ENCODE peak calls at places on chromosome 14, in ten cellular contexts. One of them, this sample, is unnamed.

GRCh38 chr14:65237956-65238355 is 135.6 kb upstream of the MAX start:
- DNase-seq in AG09319: no peak
- DNase-seq in endothelial cell of umbilical vein: no peak
- DNase-seq in left ventricle myocardium inferior: no peak
- DNase-seq in BE2C: no peak
- DNase-seq in esophagus muscularis mucosa: no peak
- DNase-seq in cardiac muscle cell: peak
- DNase-seq in body of pancreas: no peak
- DNase-seq in breast epithelium: no peak
- DNase-seq in glutamatergic neuron: no peak
- DNase-seq in this sample: peak

GRCh38 chr14:59207506-59207933 is 19.1 kb downstream of the DAAM1 start:
- DNase-seq in AG09319: no peak
- DNase-seq in endothelial cell of umbilical vein: no peak
- DNase-seq in left ventricle myocardium inferior: no peak
- DNase-seq in BE2C: no peak
- DNase-seq in esophagus muscularis mucosa: no peak
- DNase-seq in cardiac muscle cell: no peak
- DNase-seq in body of pancreas: no peak
- DNase-seq in breast epithelium: no peak
- DNase-seq in glutamatergic neuron: no peak
- DNase-seq in this sample: no peak

GRCh38 chr14:60304509-60304908 is 55.5 kb downstream of the PPM1A start:
- DNase-seq in AG09319: no peak
- DNase-seq in endothelial cell of umbilical vein: no peak
- DNase-seq in left ventricle myocardium inferior: peak
- DNase-seq in BE2C: no peak
- DNase-seq in esophagus muscularis mucosa: no peak
- DNase-seq in cardiac muscle cell: no peak
- DNase-seq in body of pancreas: peak
- DNase-seq in breast epithelium: no peak
- DNase-seq in glutamatergic neuron: no peak
- DNase-seq in this sample: no peak

GRCh38 chr14:45177081-45177480 is 41.4 kb downstream of the FANCM start:
- DNase-seq in AG09319: peak
- DNase-seq in endothelial cell of umbilical vein: no peak
- DNase-seq in left ventricle myocardium inferior: no peak
- DNase-seq in BE2C: no peak
- DNase-seq in esophagus muscularis mucosa: no peak
- DNase-seq in cardiac muscle cell: peak
- DNase-seq in body of pancreas: no peak
- DNase-seq in breast epithelium: no peak
- DNase-seq in glutamatergic neuron: no peak
- DNase-seq in this sample: peak

GRCh38 chr14:80867091-80867490 is 74.4 kb downstream of the CEP128 start:
- DNase-seq in AG09319: no peak
- DNase-seq in endothelial cell of umbilical vein: no peak
- DNase-seq in left ventricle myocardium inferior: no peak
- DNase-seq in BE2C: no peak
- DNase-seq in esophagus muscularis mucosa: no peak
- DNase-seq in cardiac muscle cell: no peak
- DNase-seq in body of pancreas: no peak
- DNase-seq in breast epithelium: no peak
- DNase-seq in glutamatergic neuron: no peak
- DNase-seq in this sample: no peak

GRCh38 chr14:69842671-69843407 is 36.4 kb upstream of the SMOC1 start:
- DNase-seq in AG09319: no peak
- DNase-seq in endothelial cell of umbilical vein: no peak
- DNase-seq in left ventricle myocardium inferior: no peak
- DNase-seq in BE2C: no peak
- DNase-seq in esophagus muscularis mucosa: no peak
- DNase-seq in cardiac muscle cell: no peak
- DNase-seq in body of pancreas: no peak
- DNase-seq in breast epithelium: no peak
- DNase-seq in glutamatergic neuron: no peak
- DNase-seq in this sample: no peak

GRCh38 chr14:98474900-98475299 is 797.1 kb downstream of the BCL11B start:
- DNase-seq in AG09319: no peak
- DNase-seq in endothelial cell of umbilical vein: no peak
- DNase-seq in left ventricle myocardium inferior: no peak
- DNase-seq in BE2C: no peak
- DNase-seq in esophagus muscularis mucosa: no peak
- DNase-seq in cardiac muscle cell: no peak
- DNase-seq in body of pancreas: no peak
- DNase-seq in breast epithelium: no peak
- DNase-seq in glutamatergic neuron: no peak
- DNase-seq in this sample: no peak

GRCh38 chr14:103542545-103543088 is 13.6 kb downstream of the TRMT61A start:
- DNase-seq in AG09319: no peak
- DNase-seq in endothelial cell of umbilical vein: no peak
- DNase-seq in left ventricle myocardium inferior: peak
- DNase-seq in BE2C: peak
- DNase-seq in esophagus muscularis mucosa: no peak
- DNase-seq in cardiac muscle cell: no peak
- DNase-seq in body of pancreas: no peak
- DNase-seq in breast epithelium: no peak
- DNase-seq in glutamatergic neuron: peak
- DNase-seq in this sample: no peak

GRCh38 chr14:55777867-55778266 is 197.9 kb downstream of the KTN1 start:
- DNase-seq in AG09319: no peak
- DNase-seq in endothelial cell of umbilical vein: no peak
- DNase-seq in left ventricle myocardium inferior: no peak
- DNase-seq in BE2C: no peak
- DNase-seq in esophagus muscularis mucosa: no peak
- DNase-seq in cardiac muscle cell: no peak
- DNase-seq in body of pancreas: no peak
- DNase-seq in breast epithelium: no peak
- DNase-seq in glutamatergic neuron: no peak
- DNase-seq in this sample: no peak

DNA sequence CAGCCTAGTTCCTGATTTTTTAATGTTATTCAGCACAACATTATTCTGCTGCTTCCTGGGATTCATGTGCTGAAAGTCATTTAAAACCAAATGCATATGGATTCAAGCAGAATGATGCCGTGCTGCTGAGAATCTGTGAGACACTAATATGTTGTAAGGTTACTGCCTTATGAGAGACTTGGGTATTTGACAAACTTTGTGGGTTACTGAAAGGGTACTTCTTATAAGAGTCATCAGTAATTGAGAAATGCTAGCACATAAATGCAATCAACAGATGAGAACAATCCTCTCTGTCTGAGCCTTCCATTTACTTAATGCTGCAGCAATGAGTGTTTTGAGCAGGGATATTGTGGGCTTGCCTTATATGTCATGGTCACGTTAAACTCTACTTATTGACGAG is 175.7 kb downstream of the NPAS3 start:
- DNase-seq in AG09319: no peak
- DNase-seq in endothelial cell of umbilical vein: no peak
- DNase-seq in left ventricle myocardium inferior: no peak
- DNase-seq in BE2C: no peak
- DNase-seq in esophagus muscularis mucosa: no peak
- DNase-seq in cardiac muscle cell: no peak
- DNase-seq in body of pancreas: no peak
- DNase-seq in breast epithelium: no peak
- DNase-seq in glutamatergic neuron: no peak
- DNase-seq in this sample: no peak
- TF ChIP-seq CTCF in AG09319: no peak
- TF ChIP-seq CTCF in endothelial cell of umbilical vein: no peak
- TF ChIP-seq CTCF in left ventricle myocardium inferior: no peak
- TF ChIP-seq CTCF in BE2C: no peak
- TF ChIP-seq CTCF in esophagus muscularis mucosa: no peak
- TF ChIP-seq CTCF in cardiac muscle cell: no peak
- TF ChIP-seq CTCF in body of pancreas: no peak
- TF ChIP-seq CTCF in breast epithelium: no peak
- TF ChIP-seq CTCF in glutamatergic neuron: no peak
- TF ChIP-seq CTCF in this sample: no peak

GRCh38 chr14:74459289-74459946 is 33.4 kb upstream of the SYNDIG1L start:
- DNase-seq in AG09319: peak
- DNase-seq in endothelial cell of umbilical vein: peak
- DNase-seq in left ventricle myocardium inferior: no peak
- DNase-seq in BE2C: peak
- DNase-seq in esophagus muscularis mucosa: no peak
- DNase-seq in cardiac muscle cell: peak
- DNase-seq in body of pancreas: no peak
- DNase-seq in breast epithelium: no peak
- DNase-seq in glutamatergic neuron: peak
- DNase-seq in this sample: peak
- TF ChIP-seq CTCF in AG09319: peak
- TF ChIP-seq CTCF in endothelial cell of umbilical vein: peak
- TF ChIP-seq CTCF in left ventricle myocardium inferior: peak
- TF ChIP-seq CTCF in BE2C: peak
- TF ChIP-seq CTCF in esophagus muscularis mucosa: peak
- TF ChIP-seq CTCF in cardiac muscle cell: peak
- TF ChIP-seq CTCF in body of pancreas: peak
- TF ChIP-seq CTCF in breast epithelium: no peak
- TF ChIP-seq CTCF in glutamatergic neuron: peak
- TF ChIP-seq CTCF in this sample: peak

DNA sequence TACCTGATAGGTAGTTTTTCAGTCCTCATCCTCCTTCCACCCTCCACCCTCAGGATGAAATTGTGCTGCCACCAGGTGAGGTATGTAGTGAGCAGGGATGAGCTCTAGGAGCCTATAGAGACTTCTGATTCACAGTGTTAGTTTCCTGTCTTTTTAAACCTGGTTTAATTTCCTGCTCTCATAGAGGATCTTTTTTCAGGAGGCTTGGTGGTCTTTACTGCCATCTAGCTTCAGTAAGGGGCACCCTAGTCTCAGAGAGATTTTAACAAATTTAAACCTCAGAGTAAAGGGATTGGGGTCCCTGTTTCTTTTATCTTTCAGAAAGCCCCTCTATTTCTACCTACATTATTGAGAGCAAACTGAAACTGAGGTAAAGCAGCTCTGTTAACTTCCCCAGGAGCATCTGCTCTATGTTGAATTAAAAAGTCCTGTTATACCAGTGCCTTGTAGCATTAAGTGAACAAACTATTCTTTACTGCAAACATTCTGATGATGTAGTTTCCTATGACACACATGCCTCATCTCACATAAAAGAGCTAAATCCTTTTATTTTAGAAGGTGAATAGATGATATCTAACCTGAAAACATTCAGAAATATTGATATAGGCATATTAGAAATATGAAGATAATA is 172.2 kb upstream of the DDHD1 start:
- DNase-seq in AG09319: no peak
- DNase-seq in endothelial cell of umbilical vein: no peak
- DNase-seq in left ventricle myocardium inferior: no peak
- DNase-seq in BE2C: no peak
- DNase-seq in esophagus muscularis mucosa: no peak
- DNase-seq in cardiac muscle cell: peak
- DNase-seq in body of pancreas: no peak
- DNase-seq in breast epithelium: no peak
- DNase-seq in glutamatergic neuron: no peak
- DNase-seq in this sample: peak
- TF ChIP-seq CTCF in AG09319: peak
- TF ChIP-seq CTCF in endothelial cell of umbilical vein: peak
- TF ChIP-seq CTCF in left ventricle myocardium inferior: peak
- TF ChIP-seq CTCF in BE2C: peak
- TF ChIP-seq CTCF in esophagus muscularis mucosa: peak
- TF ChIP-seq CTCF in cardiac muscle cell: peak
- TF ChIP-seq CTCF in body of pancreas: no peak
- TF ChIP-seq CTCF in breast epithelium: no peak
- TF ChIP-seq CTCF in glutamatergic neuron: no peak
- TF ChIP-seq CTCF in this sample: peak

DNA sequence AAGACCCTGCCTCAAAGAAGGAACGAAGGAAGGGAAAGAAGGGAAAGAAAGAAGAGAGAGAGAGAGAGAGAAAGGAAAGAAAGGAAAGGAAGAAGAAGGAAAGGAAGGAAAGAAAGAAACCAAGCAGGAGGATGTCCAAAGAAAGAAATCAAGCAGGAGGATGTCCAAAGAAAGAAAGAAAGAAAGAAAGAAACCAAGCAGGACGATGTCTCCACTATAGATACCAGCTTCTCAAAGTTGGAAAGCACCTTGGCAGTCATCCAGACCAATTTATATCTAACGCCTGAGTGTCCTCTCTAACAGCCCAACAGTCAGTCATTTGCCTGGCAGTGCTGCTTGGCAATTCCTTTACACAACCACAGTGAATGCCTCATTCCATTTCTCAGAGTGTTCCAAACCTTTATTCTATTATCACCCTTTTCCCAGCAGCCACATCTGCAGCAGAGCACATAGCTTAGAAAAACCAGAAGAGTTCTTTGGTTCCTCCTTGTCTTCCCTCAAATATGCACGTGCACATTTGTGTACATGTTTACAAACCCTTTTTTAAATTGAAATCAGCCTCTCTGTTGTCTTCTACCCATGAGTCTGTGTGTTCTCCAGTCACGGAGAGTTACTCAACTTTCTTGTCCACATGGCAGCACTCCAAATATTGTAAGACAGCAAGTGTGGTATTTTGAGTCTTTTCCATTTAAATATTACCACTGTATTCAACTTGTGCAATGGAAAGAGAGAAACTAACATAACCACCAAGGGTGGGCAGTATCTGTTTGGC is 138.4 kb downstream of the STXBP6 start:
- DNase-seq in AG09319: peak
- DNase-seq in endothelial cell of umbilical vein: no peak
- DNase-seq in left ventricle myocardium inferior: no peak
- DNase-seq in BE2C: no peak
- DNase-seq in esophagus muscularis mucosa: no peak
- DNase-seq in cardiac muscle cell: peak
- DNase-seq in body of pancreas: no peak
- DNase-seq in breast epithelium: no peak
- DNase-seq in glutamatergic neuron: no peak
- DNase-seq in this sample: peak
- TF ChIP-seq CTCF in AG09319: no peak
- TF ChIP-seq CTCF in endothelial cell of umbilical vein: no peak
- TF ChIP-seq CTCF in left ventricle myocardium inferior: no peak
- TF ChIP-seq CTCF in BE2C: no peak
- TF ChIP-seq CTCF in esophagus muscularis mucosa: no peak
- TF ChIP-seq CTCF in cardiac muscle cell: no peak
- TF ChIP-seq CTCF in body of pancreas: no peak
- TF ChIP-seq CTCF in breast epithelium: no peak
- TF ChIP-seq CTCF in glutamatergic neuron: no peak
- TF ChIP-seq CTCF in this sample: no peak

DNA sequence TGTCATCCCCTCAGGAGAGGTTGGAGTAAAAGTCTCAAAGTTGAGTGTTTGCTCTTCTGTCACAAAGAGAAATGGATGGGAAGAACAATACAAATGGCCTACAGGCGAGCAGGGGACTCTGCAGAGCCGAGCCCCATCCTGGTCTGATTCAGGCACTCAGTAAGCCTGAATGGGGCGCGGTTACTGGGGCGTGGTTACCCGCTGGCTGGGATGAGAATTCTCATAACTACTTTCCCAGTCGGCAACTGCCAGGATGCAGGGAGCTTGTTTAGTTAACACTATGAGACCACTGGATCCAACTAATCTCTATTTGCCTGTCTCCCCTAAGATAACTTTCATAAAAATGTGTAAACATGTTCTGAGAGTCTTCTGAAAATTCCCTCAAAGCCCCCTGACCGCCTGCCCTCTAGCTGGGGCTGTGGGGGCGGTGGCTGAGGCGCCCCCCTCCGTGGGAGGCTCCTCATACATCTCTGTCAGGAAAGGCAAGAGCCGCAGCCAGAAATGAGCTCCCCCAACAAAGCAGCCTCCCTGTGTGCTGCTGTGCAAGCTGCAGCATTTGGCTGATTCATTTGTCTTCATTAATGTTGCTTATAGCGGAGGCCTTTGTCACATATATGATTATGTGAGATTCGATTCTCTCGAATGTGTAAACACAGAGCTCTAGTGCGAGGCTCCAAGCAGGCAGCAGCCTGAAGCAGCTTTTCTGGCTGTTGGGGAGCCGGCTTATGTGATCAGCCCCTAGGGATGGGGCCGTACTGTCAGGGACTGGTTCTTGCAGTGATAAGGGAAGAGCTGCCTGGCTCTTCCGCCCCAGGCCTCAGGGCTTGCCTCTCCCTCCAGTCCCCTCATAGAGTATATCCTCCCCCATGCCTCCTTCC is 126.1 kb upstream of the ARHGAP5 start:
- DNase-seq in AG09319: no peak
- DNase-seq in endothelial cell of umbilical vein: no peak
- DNase-seq in left ventricle myocardium inferior: peak
- DNase-seq in BE2C: peak
- DNase-seq in esophagus muscularis mucosa: no peak
- DNase-seq in cardiac muscle cell: peak
- DNase-seq in body of pancreas: no peak
- DNase-seq in breast epithelium: no peak
- DNase-seq in glutamatergic neuron: peak
- DNase-seq in this sample: peak
- TF ChIP-seq CTCF in AG09319: no peak
- TF ChIP-seq CTCF in endothelial cell of umbilical vein: no peak
- TF ChIP-seq CTCF in left ventricle myocardium inferior: no peak
- TF ChIP-seq CTCF in BE2C: no peak
- TF ChIP-seq CTCF in esophagus muscularis mucosa: no peak
- TF ChIP-seq CTCF in cardiac muscle cell: no peak
- TF ChIP-seq CTCF in body of pancreas: no peak
- TF ChIP-seq CTCF in breast epithelium: no peak
- TF ChIP-seq CTCF in glutamatergic neuron: no peak
- TF ChIP-seq CTCF in this sample: no peak